ENCODE peak calls at places on chromosomes 11 and 22, in eight cellular contexts. K is tibial artery, I is lung, P is OCI-LY7, Z is heart left ventricle, F is cardiac fibroblast, U is ovary, R is astrocyte. J is an unnamed sample.

GRCh38 chr11:1543606-1544263 is 28.3 kb downstream of the DUSP8 start:
- DNase-seq in I (no peak), Z (no peak), K (no peak), P (no peak), F (no peak), R (no peak), U (no peak), J (no peak)

GRCh38 chr22:49037701-49038245 is 789.9 kb downstream of the BRD1 start:
- DNase-seq in I (no peak), R (no peak), K (peak), F (no peak), U (no peak), Z (no peak), P (no peak), J (no peak)

GRCh38 chr11:64086263-64086938 is 50.7 kb downstream of the FLRT1 start:
- DNase-seq in F (peak), R (no peak), I (no peak), K (no peak), U (peak), Z (peak), P (no peak), J (peak)

GRCh38 chr11:11410626-11411025 is 57.6 kb upstream of the CSNK2A3 start:
- DNase-seq in I (no peak), K (no peak), Z (no peak), R (no peak), F (no peak), P (no peak), U (no peak), J (no peak)

GRCh38 chr11:100687032-100687629 is at the start of gene ARHGAP42:
- DNase-seq in U (peak), F (peak), K (peak), R (peak), Z (peak), I (peak), P (no peak), J (peak)

GRCh38 chr22:23781533-23781932 is 5.2 kb upstream of the SMARCB1 start:
- DNase-seq in P (no peak), F (peak), I (no peak), U (no peak), K (no peak), Z (no peak), R (peak), J (peak)

GRCh38 chr22:45460288-45461109 is 42.2 kb upstream of the FBLN1 start:
- DNase-seq in F (peak), R (no peak), I (no peak), P (no peak), Z (peak), U (peak), K (peak), J (peak)

GRCh38 chr11:124841765-124842700 is 23.2 kb upstream of the ROBO3 start:
- DNase-seq in R (no peak), I (peak), P (no peak), Z (no peak), F (no peak), K (no peak), U (no peak), J (no peak)

GRCh38 chr11:57885298-57886035 is 123.9 kb downstream of the CTNND1 start:
- DNase-seq in P (no peak), I (no peak), K (no peak), F (peak), R (peak), Z (no peak), U (no peak), J (no peak)

GRCh38 chr11:72641900-72642814 is 32.1 kb downstream of the PDE2A start:
- DNase-seq in R (no peak), K (peak), U (peak), I (no peak), Z (peak), F (no peak), P (no peak), J (peak)

GRCh38 chr11:47261291-47261800 is 3.5 kb downstream of the NR1H3 start:
- DNase-seq in F (no peak), U (no peak), R (no peak), I (no peak), Z (no peak), K (no peak), P (no peak), J (no peak)

GRCh38 chr22:30830907-30831306 is 136.2 kb downstream of the OSBP2 start:
- DNase-seq in K (no peak), F (peak), R (peak), Z (peak), P (no peak), I (no peak), U (no peak), J (peak)

GRCh38 chr22:23533328-23533762 is 46.7 kb downstream of the IGLL1 start:
- DNase-seq in U (peak), P (peak), F (no peak), K (peak), Z (no peak), R (no peak), I (no peak), J (no peak)

GRCh38 chr11:656426-656825 is 19.4 kb downstream of the DRD4 start:
- DNase-seq in P (no peak), Z (no peak), I (no peak), F (no peak), R (no peak), K (no peak), U (no peak), J (no peak)

GRCh38 chr11:43944761-43945311 is 2.4 kb downstream of the C11orf96 start:
- DNase-seq in I (peak), Z (peak), U (peak), P (peak), F (peak), K (peak), R (no peak), J (no peak)

GRCh38 chr11:15505155-15505554 is 390.4 kb downstream of the INSC start:
- DNase-seq in R (no peak), U (no peak), P (no peak), Z (no peak), F (no peak), I (no peak), K (no peak), J (no peak)
- H3K4me3 ChIP-seq in R (no peak), U (no peak), P (no peak), Z (no peak), F (no peak), I (no peak), K (no peak), J (no peak)

DNA sequence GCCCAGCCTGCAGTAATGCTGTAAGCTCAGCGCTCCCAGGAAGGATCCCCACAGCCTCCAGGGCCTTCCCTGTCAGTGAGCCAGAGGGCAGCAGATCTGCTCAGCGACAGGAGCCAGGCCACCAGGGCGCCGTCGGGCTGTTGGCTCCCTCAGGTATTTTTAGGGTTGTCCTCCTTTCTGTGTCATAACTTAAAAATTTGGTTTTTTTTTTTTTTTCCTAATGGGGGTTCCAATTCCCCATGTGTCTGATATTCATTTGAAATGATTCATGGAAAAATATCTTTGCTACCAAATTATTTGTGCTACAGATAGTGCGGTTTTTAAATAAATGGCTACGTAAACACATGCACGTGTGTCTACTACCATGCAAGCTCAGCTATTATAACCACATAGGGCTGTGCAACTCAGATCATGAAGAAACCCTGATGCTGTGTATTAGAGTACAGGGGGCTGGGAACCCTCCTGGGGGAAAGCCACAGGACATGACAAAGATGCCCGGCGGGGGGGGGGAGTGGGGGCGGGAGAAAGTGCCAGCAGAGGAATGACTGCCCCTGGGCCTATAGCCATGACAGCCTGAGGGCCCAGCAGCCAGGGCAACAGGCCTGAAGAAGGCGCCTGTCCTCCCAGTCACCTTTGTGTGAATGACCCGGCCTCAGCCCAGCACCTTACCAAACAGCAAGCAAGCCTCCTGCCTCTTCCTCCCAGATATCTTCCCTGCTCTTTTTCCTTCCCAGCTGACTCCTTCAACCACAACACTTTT is 89.3 kb downstream of the NAT10 start:
- DNase-seq in P (no peak), K (no peak), U (no peak), R (no peak), Z (no peak), F (no peak), I (no peak), J (peak)
- TF ChIP-seq CTCF in P (no peak), K (no peak), U (no peak), R (no peak), Z (no peak), F (no peak), I (no peak), J (peak)

GRCh38 chr11:65355776-65356393 is 1.3 kb downstream of the TIGD3 start:
- DNase-seq in U (peak), P (no peak), F (peak), R (no peak), I (no peak), Z (peak), K (peak), J (peak)
- H3K4me3 ChIP-seq in U (peak), P (peak), F (peak), R (peak), I (no peak), Z (peak), K (peak), J (peak)

GRCh38 chr11:118996926-118997626 is 862 bp upstream of the CENATAC start:
- DNase-seq in P (peak), F (peak), K (no peak), U (peak), Z (no peak), R (no peak), I (no peak), J (peak)
- TF ChIP-seq CTCF in P (peak), F (peak), K (no peak), U (no peak), Z (no peak), R (peak), I (no peak), J (peak)

J was measured in AG10803.